ENCODE peak calls at places on chromosomes 2 and 18, in nine cellular contexts. G is Panc1, P is sigmoid colon, C is spleen, R is HCT116, N is fibroblast of pulmonary artery, I is GM20000, K is epithelial cell of esophagus, Y is A549. M is an unnamed sample.

GRCh38 chr18:48139427-48140347 is 209.2 kb upstream of the SMAD2 start:
- DNase-seq in G (no peak), P (peak; percentile 33), C (peak; percentile 71), R (no peak), N (no peak), I (no peak), K (no peak), Y (no peak), M (peak; percentile 41)

GRCh38 chr2:98474979-98475632 is 30.4 kb downstream of the INPP4A start:
- DNase-seq in G (no peak), P (peak; percentile 17), C (no peak), R (no peak), N (no peak), I (no peak), K (no peak), Y (no peak), M (no peak)

GRCh38 chr2:85959191-85959590 is 70.4 kb upstream of the ST3GAL5 start:
- DNase-seq in G (no peak), P (no peak), C (no peak), R (no peak), N (no peak), I (no peak), K (no peak), Y (no peak), M (no peak)

GRCh38 chr2:239298126-239298804 is 102.6 kb downstream of the HDAC4 start:
- DNase-seq in G (no peak), P (peak; percentile 71), C (peak; percentile 79), R (no peak), N (no peak), I (no peak), K (no peak), Y (no peak), M (no peak)

GRCh38 chr2:27135471-27135955 is 1.1 kb upstream of the PREB start:
- DNase-seq in G (no peak), P (no peak), C (no peak), R (no peak), N (no peak), I (no peak), K (no peak), Y (no peak), M (no peak)

GRCh38 chr18:51251625-51252024 is 54.1 kb upstream of the MEX3C start:
- DNase-seq in G (no peak), P (no peak), C (peak; percentile 77), R (no peak), N (no peak), I (peak; percentile 48), K (no peak), Y (no peak), M (no peak)

GRCh38 chr2:29560030-29560429 is 361.4 kb downstream of the ALK start:
- DNase-seq in G (no peak), P (no peak), C (no peak), R (no peak), N (no peak), I (no peak), K (no peak), Y (no peak), M (no peak)

GRCh38 chr2:67215214-67215613 is 181.9 kb upstream of the ETAA1 start:
- DNase-seq in G (no peak), P (peak; percentile 89), C (no peak), R (no peak), N (peak; percentile 80), I (peak; percentile 2), K (peak; percentile 79), Y (peak; percentile 56), M (peak; percentile 82)

GRCh38 chr2:54149623-54150501 is 34.4 kb downstream of the ACYP2 start:
- DNase-seq in G (no peak), P (no peak), C (no peak), R (no peak), N (peak; percentile 42), I (no peak), K (peak; percentile 6), Y (no peak), M (no peak)

GRCh38 chr18:11411021-11411420 is 198.4 kb upstream of the SLC35G4 start:
- DNase-seq in G (no peak), P (no peak), C (no peak), R (no peak), N (no peak), I (no peak), K (no peak), Y (no peak), M (no peak)

GRCh38 chr18:5110288-5110687 is 86.8 kb downstream of the AKAIN1 start:
- DNase-seq in G (no peak), P (no peak), C (no peak), R (no peak), N (no peak), I (no peak), K (no peak), Y (no peak), M (no peak)

GRCh38 chr2:176997792-176998169 is 214.8 kb upstream of the HNRNPA3 start:
- DNase-seq in G (no peak), P (no peak), C (no peak), R (no peak), N (no peak), I (no peak), K (no peak), Y (no peak), M (no peak)

GRCh38 chr2:148122788-148123187 is 101.9 kb downstream of the MBD5 start:
- DNase-seq in G (no peak), P (no peak), C (no peak), R (no peak), N (no peak), I (no peak), K (peak; percentile 86), Y (no peak), M (no peak)

GRCh38 chr18:79405019-79405780 is 9.5 kb downstream of the NFATC1 start:
- DNase-seq in G (no peak), P (no peak), C (peak; percentile 83), R (no peak), N (no peak), I (no peak), K (no peak), Y (no peak), M (no peak)

GRCh38 chr2:23619941-23620340 is 235.0 kb downstream of the KLHL29 start:
- DNase-seq in G (no peak), P (no peak), C (peak; percentile 60), R (no peak), N (no peak), I (no peak), K (no peak), Y (no peak), M (no peak)

GRCh38 chr2:202115385-202116060 is 42.5 kb downstream of the KIAA2012 start:
- DNase-seq in G (no peak), P (no peak), C (no peak), R (no peak), N (peak; percentile 33), I (no peak), K (peak; percentile 59), Y (peak; percentile 47), M (no peak)

GRCh38 chr2:151803811-151804210 is 24.4 kb downstream of the ARL5A start:
- DNase-seq in G (no peak), P (no peak), C (no peak), R (no peak), N (no peak), I (no peak), K (no peak), Y (no peak), M (no peak)

GRCh38 chr2:95329891-95330822 is 33.0 kb downstream of the KCNIP3 start:
- DNase-seq in G (no peak), P (no peak), C (no peak), R (no peak), N (no peak), I (no peak), K (no peak), Y (no peak), M (peak; percentile 53)

GRCh38 chr2:192390401-192390800 is 195.7 kb upstream of the TMEFF2 start:
- DNase-seq in G (no peak), P (no peak), C (no peak), R (no peak), N (no peak), I (no peak), K (peak; percentile 53), Y (no peak), M (no peak)

GRCh38 chr2:23803275-23803964 is 123.5 kb downstream of the ATAD2B start:
- DNase-seq in G (no peak), P (no peak), C (no peak), R (no peak), N (peak; percentile 68), I (no peak), K (peak; percentile 74), Y (no peak), M (no peak)

GRCh38 chr2:42087857-42088195 is 40.0 kb downstream of the PKDCC start:
- DNase-seq in G (no peak), P (no peak), C (no peak), R (no peak), N (no peak), I (no peak), K (no peak), Y (no peak), M (no peak)

GRCh38 chr18:58402247-58402646 is 226.6 kb downstream of the ALPK2 start:
- DNase-seq in G (no peak), P (no peak), C (no peak), R (no peak), N (no peak), I (no peak), K (peak; percentile 64), Y (peak; percentile 24), M (no peak)

DNA sequence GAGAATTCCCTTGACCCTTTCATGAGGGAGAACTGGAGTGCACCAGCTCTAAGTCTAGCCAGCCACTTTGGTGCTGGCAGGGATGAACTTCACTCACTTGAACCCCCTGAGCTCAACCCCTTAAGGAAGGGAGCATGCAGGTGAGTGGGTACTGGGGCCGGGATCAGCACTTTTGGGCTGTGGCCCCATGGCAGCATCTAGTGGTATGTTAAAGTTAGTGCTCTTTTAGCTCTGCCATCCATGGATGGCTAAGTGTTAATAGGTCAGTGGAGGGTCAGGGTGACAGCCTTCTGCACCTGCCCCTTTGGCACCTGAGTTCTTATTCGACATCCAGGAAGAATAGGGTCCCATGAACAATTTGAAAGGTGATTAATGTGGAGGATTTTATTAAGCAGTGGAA is 689.0 kb upstream of the FSHR start:
- DNase-seq in G (no peak), P (no peak), C (no peak), R (no peak), N (no peak), I (no peak), K (no peak), Y (no peak), M (no peak)
- TF ChIP-seq CTCF in G (no peak), P (no peak), C (no peak), R (no peak), N (no peak), I (no peak), K (no peak), Y (no peak), M (no peak)

GRCh38 chr18:52903858-52904257 is 563.9 kb downstream of the DCC start:
- DNase-seq in G (no peak), P (no peak), C (no peak), R (no peak), N (peak; percentile 6), I (peak; percentile 6), K (peak; percentile 43), Y (peak; percentile 26), M (no peak)
- TF ChIP-seq CTCF in G (peak; percentile 20), P (peak; percentile 61), C (no peak), R (peak; percentile 24), N (peak; percentile 21), I (peak; percentile 38), K (peak; percentile 58), Y (peak; percentile 38), M (peak; percentile 40)

GRCh38 chr2:235498556-235499305 is 4.9 kb downstream of the AGAP1 start:
- DNase-seq in G (no peak), P (no peak), C (no peak), R (no peak), N (no peak), I (no peak), K (no peak), Y (peak; percentile 44), M (peak; percentile 41)
- TF ChIP-seq CTCF in G (peak; percentile 72), P (no peak), C (no peak), R (peak; percentile 48), N (no peak), I (no peak), K (no peak), Y (peak; percentile 24), M (peak; percentile 24)

GRCh38 chr2:135997380-135997779 is 12.0 kb upstream of the DARS1 start:
- DNase-seq in G (no peak), P (no peak), C (peak; percentile 91), R (no peak), N (no peak), I (peak; percentile 32), K (no peak), Y (no peak), M (peak; percentile 4)
- TF ChIP-seq CTCF in G (no peak), P (no peak), C (peak; percentile 45), R (no peak), N (no peak), I (no peak), K (no peak), Y (no peak), M (no peak)

M was measured in Calu3.